ENCODE peak calls at places on chromosomes 11 and 22, in six cellular contexts. W is AG09319, C is glutamatergic neuron, E is BE2C, Z is choroid plexus epithelial cell, F is lower lobe of right lung. O is an unnamed sample.

GRCh38 chr11:29282088-29282487 is 734.7 kb downstream of the KCNA4 start:
- DNase-seq in W (no peak), C (no peak), E (no peak), Z (peak), F (no peak), O (no peak)

GRCh38 chr11:46381836-46382643 is 571 bp downstream of the MDK start:
- DNase-seq in W (no peak), C (peak), E (no peak), Z (no peak), F (no peak), O (peak)

GRCh38 chr11:76648929-76649328 is 21.6 kb downstream of the LRRC32 start:
- DNase-seq in W (no peak), C (no peak), E (no peak), Z (peak), F (no peak), O (no peak)

GRCh38 chr22:27692243-27692642 is 109.3 kb downstream of the MN1 start:
- DNase-seq in W (no peak), C (no peak), E (no peak), Z (peak), F (no peak), O (no peak)

GRCh38 chr11:68256331-68256741 is 15.4 kb downstream of the C11orf24 start:
- DNase-seq in W (no peak), C (no peak), E (no peak), Z (peak), F (no peak), O (no peak)

GRCh38 chr11:101912823-101913284 is 2.0 kb upstream of the CEP126 start:
- DNase-seq in W (no peak), C (no peak), E (no peak), Z (peak), F (no peak), O (no peak)

GRCh38 chr11:121589946-121590537 is 137.3 kb upstream of the SORL1-AS1 start:
- DNase-seq in W (no peak), C (no peak), E (no peak), Z (no peak), F (no peak), O (no peak)

GRCh38 chr11:2529636-2530035 is 84.8 kb downstream of the KCNQ1 start:
- DNase-seq in W (no peak), C (peak), E (peak), Z (no peak), F (peak), O (no peak)

GRCh38 chr11:7516488-7516887 is 2.7 kb downstream of the PPFIBP2 start:
- DNase-seq in W (no peak), C (no peak), E (no peak), Z (no peak), F (no peak), O (no peak)

GRCh38 chr11:102240502-102240901 is 76.8 kb upstream of the BIRC3 start:
- DNase-seq in W (no peak), C (no peak), E (no peak), Z (peak), F (no peak), O (no peak)

GRCh38 chr22:37260939-37261338 is 16.9 kb upstream of the RAC2 start:
- DNase-seq in W (no peak), C (peak), E (peak), Z (peak), F (peak), O (peak)

GRCh38 chr11:44875056-44875455 is 75.6 kb downstream of the TP53I11 start:
- DNase-seq in W (no peak), C (no peak), E (peak), Z (no peak), F (no peak), O (no peak)

GRCh38 chr11:12285811-12286222 is 91.6 kb upstream of the PARVA start:
- DNase-seq in W (no peak), C (no peak), E (no peak), Z (peak), F (no peak), O (no peak)

GRCh38 chr11:74004694-74005615 is 3.9 kb downstream of the UCP3 start:
- DNase-seq in W (no peak), C (no peak), E (no peak), Z (no peak), F (no peak), O (no peak)

GRCh38 chr22:46942816-46943783 is 180.7 kb downstream of the TBC1D22A start:
- DNase-seq in W (no peak), C (no peak), E (no peak), Z (no peak), F (peak), O (no peak)

DNA sequence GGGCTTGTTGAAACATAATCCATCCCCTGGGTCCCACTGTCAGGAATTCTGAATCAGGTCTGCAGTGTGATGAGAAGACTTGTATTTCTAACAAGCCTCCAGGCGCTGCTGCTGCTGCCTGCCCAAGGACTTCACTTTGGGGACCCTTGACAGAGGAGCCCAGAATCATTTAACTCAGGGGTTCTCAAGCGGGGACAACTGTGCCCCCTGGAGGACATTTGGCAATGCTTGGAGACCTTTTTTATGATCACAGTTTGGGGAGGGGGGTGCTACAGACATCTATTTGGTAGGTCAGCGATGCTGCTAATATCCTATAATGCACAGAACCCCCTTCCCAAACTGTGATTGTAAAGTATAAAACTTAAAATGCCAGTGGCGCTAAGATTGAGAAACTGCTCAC is 312.8 kb downstream of the OPCML start:
- DNase-seq in W (no peak), C (no peak), E (no peak), Z (no peak), F (no peak), O (no peak)
- TF ChIP-seq CTCF in W (no peak), C (no peak), E (peak), Z (no peak), F (no peak), O (peak)

DNA sequence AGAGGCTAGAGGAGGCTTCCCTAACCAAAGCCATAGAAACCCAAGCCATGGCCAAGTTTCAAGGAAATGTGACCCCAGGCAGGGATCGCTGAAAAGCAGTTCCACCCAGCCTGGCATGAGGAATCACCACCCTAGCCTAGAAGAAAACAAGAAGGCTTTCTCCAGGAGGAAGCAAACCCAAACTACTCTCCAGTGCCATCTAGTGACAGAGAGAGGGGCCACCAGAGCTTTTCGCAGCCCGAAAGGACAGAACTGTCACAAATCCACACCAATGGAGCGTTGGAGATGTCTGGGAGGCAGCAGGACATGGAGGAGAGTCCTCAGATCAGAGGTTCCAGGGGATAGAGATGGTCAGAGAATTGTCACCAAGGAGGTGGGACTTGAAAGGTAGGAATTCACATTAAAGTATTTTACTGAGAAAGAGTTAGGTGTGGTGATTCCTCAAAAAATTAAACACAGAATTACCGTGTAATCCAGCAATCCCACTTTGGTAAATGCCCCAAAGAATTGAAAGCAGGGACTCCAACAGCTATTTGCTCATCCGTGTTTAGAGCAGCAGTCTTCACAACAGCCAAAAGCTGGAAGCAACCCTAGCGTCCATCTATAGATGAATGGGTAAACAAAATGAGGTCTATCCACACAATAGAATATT is 67.3 kb upstream of the NUP50 start:
- DNase-seq in W (peak), C (peak), E (peak), Z (peak), F (no peak), O (peak)
- TF ChIP-seq CTCF in W (peak), C (peak), E (peak), Z (peak), F (peak), O (peak)

DNA sequence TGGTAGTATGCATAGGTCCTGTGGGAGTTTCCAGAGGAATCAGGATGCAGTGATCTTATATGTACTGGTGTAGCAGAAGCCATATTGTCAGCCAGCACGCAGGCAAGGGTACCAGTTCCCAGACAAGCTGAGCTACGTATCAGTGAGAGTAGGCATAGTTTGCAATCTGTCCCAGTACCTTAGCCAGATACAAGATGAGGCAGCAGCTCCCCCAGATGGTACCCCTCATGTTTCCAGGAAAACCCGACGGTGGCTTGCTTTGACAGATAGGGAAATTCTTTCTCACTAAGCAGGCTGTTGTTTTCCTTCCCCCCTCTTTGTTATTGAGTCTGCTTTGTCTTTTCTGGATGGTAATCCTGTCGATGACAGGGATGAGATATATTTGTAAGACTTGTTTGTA is 109.7 kb upstream of the RRM1 start:
- DNase-seq in W (no peak), C (no peak), E (no peak), Z (peak), F (no peak), O (peak)
- TF ChIP-seq CTCF in W (no peak), C (no peak), E (peak), Z (peak), F (peak), O (no peak)

GRCh38 chr22:45499746-45500145 is 2.9 kb upstream of the FBLN1 start:
- DNase-seq in W (no peak), C (no peak), E (peak), Z (no peak), F (peak), O (no peak)

GRCh38 chr22:45504703-45505341 is 2.1 kb downstream of the FBLN1 start:
- DNase-seq in W (no peak), C (peak), E (no peak), Z (peak), F (no peak), O (peak)

GRCh38 chr22:45503816-45504702 is 1.4 kb downstream of the FBLN1 start:
- DNase-seq in W (no peak), C (peak), E (no peak), Z (peak), F (peak), O (peak)

GRCh38 chr22:45503071-45503815 is 560 bp downstream of the FBLN1 start:
- DNase-seq in W (no peak), C (peak), E (no peak), Z (no peak), F (peak), O (peak)

DNA sequence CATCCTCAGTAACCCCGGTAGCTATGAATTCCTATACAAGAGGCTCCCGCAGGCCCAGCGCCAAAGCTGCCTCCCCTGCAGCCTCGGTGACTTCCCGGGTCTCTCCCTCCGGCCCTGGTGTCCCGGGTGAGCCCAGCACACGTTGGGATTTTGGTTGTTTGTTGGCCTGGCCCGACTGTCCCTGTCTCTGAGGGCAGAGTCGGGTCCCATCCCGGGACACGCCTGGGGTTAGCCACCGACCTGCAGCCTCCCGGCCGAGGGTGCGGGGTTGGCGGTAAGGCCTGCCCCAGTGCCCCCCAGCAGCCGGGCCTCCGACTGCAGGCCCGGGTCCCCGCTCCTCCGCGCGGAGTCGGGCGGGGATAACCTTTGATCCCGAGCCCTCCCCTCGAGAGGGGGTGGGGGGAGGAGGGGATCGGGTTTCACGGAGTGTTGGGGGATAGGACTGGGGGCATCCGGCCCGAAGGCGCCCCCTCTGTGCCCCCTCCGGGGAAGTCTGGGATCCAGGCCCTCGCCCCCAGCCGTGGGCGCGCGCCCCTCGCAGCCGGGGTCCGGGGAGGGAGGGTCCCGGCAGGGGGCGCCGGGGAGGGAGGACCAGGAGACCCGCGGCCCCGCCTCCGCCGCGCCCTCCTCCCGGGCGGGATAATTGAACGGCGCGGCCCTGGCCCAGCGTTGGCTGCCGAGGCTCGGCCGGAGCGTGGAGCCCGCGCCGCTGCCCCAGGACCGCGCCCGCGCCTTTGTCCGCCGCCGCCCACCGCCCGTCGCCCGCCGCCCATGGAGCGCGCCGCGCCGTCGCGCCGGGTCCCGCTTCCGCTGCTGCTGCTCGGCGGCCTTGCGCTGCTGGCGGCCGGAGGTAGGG is at the start of gene FBLN1:
- DNase-seq in W (no peak), C (peak), E (peak), Z (no peak), F (peak), O (peak)
- TF ChIP-seq CTCF in W (peak), C (peak), E (peak), Z (no peak), F (no peak), O (no peak)

DNA sequence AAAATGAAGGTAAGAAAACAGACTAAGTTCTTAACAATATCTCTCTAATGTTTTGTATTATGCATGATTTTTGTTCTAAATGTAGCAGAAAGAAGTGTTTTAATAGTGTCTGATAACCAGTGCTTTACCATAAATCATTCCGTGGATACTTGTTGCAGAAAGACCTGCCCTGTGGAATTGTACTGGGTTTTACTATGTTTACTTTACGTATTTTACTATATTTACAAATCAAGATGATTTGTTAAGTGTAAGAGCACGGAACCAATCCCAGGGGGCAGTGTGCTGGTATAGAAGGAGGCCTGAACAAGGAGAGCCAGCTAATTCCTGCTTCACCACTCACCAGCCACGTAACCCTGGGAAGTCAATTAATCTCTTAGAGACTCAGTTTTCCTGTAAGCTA is 1.4 kb downstream of the HTR3B start:
- DNase-seq in W (no peak), C (no peak), E (peak), Z (peak), F (no peak), O (peak)
- TF ChIP-seq CTCF in W (no peak), C (no peak), E (peak), Z (peak), F (no peak), O (peak)

DNA sequence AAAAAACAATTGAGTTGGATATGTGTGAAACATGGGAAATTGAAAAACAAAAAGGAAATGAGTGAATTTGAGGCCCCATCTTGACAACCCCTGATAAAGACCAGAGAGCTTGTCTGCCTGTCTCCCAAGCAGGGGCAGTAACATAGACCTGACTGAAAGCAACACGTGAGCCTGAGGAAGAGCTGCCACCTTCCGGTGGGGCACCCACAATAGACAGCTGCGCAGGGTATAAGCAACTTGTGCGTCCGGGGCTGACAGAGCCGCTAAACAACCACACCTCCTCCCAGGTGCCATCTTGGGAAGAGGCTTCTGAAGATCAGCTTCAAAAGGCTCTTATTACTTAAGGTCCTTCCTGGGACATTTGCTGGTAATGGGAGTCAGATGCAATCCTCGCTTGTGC is 166.8 kb downstream of the NTM start:
- DNase-seq in W (no peak), C (no peak), E (no peak), Z (no peak), F (no peak), O (no peak)
- TF ChIP-seq CTCF in W (no peak), C (no peak), E (no peak), Z (no peak), F (no peak), O (no peak)

GRCh38 chr11:70511345-70511744 is 113.0 kb downstream of the CTTN start:
- DNase-seq in W (no peak), C (no peak), E (no peak), Z (no peak), F (no peak), O (no peak)
- TF ChIP-seq CTCF in W (no peak), C (peak), E (peak), Z (no peak), F (peak), O (peak)

DNA sequence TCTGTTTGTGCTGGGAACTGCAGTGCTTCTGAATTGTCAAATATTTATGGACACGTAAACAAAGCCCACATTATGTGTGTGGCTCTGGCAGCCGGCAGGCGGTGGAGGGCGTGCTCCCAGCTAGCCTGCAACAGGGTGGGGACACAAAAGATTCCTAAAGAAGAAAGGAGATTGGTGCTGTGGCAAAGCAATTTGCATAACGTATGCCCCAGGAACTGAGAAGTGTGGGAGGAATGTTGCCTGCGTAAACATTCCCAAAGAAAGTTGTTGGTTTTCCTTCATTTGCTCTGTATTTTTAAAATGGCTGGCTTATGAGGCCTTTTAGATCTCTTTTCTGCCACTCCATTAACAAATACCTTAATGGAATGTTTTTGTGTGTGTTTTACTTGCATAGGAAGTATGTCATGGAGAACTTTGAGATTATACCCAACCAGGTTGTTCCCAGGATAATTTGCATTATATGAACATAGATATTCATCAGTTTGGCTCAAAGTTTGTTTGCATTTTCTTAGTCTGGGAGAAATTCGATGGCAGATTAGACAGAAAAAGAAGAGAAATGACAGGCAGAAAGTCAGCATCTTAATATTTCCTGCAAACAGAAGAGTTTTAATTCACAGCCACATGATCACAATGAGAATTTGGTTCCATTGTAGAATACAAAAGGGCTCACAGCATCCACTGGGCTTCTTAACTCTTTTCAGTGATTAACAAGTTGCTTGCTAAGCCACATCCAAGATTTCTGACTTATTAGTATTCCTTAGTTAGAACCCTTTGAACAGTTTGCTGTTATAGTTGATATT is 41.8 kb upstream of the DLAT start:
- DNase-seq in W (no peak), C (peak), E (no peak), Z (no peak), F (peak), O (peak)
- TF ChIP-seq CTCF in W (no peak), C (no peak), E (no peak), Z (no peak), F (no peak), O (no peak)

DNA sequence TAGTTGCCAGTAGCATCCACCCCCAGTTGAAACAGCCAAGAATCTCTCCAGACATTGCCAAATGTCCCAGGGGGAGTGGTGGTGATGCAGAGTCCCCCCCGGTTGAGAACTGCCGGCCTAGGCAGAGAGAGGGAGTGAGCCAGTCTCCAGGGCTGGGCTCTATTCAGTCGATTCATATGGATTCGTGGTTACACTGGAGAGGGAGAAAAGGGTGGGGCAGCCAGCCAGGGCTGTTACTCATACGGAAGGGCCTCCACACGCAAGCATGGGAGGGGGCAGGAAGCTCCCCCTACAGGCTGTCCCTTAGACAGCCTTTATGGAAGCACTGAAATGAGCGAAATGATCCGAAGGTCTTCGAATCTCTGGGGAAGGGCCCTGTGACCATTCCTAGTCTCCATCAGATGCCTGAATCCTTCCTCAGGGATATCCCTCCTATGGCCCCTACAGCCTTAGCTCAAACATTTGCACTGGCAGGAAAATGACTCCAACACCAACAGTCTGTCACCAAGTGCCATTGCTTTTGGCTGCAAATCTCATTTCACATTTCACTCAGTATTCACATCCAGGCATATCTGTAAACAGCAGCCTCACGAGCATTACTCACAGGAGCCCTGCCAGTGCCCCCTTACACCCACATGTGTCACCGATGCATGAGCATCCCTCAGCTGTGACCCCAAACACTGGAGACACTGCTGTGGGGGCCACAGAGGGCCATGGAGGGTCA is 18.4 kb upstream of the TLCD5 start:
- DNase-seq in W (peak), C (no peak), E (no peak), Z (peak), F (no peak), O (no peak)
- TF ChIP-seq CTCF in W (peak), C (peak), E (peak), Z (peak), F (no peak), O (no peak)

O was measured in endothelial cell.